ENCODE peak calls at places on chromosomes 7 and 10, in seven cellular contexts. N, A, E, H, R, S and K are unnamed samples.

GRCh38 chr10:132876967-132877366 is 65.4 kb downstream of the CFAP46 start:
- DNase-seq in R (peak), E (no peak), H (no peak), S (no peak), A (no peak), N (no peak), K (no peak)

GRCh38 chr7:101436226-101436745 is 73.6 kb downstream of the COL26A1 start:
- DNase-seq in N (no peak), S (no peak), R (no peak), A (no peak), E (no peak), H (no peak), K (no peak)

GRCh38 chr10:103845983-103846382 is 9.4 kb downstream of the SH3PXD2A start:
- DNase-seq in N (no peak), R (no peak), H (peak), A (no peak), E (no peak), S (peak), K (no peak)

GRCh38 chr7:94003446-94004023 is 620 bp downstream of the BET1 start:
- DNase-seq in H (no peak), A (no peak), E (peak), R (no peak), N (no peak), S (no peak), K (no peak)

GRCh38 chr7:84729284-84729683 is 457.6 kb downstream of the SEMA3D start:
- DNase-seq in S (no peak), R (no peak), H (no peak), A (no peak), E (peak), N (no peak), K (no peak)

GRCh38 chr10:104259999-104260774 is 5.5 kb downstream of the GSTO1 start:
- DNase-seq in A (no peak), N (no peak), E (no peak), S (no peak), H (no peak), R (no peak), K (no peak)

GRCh38 chr10:18164771-18165361 is 24.6 kb downstream of the CACNB2 start:
- DNase-seq in N (no peak), S (no peak), R (no peak), A (peak), E (no peak), H (no peak), K (no peak)

GRCh38 chr10:126349676-126350075 is 38.6 kb downstream of the ADAM12 start:
- DNase-seq in H (no peak), R (no peak), A (no peak), S (no peak), E (no peak), N (no peak), K (no peak)

GRCh38 chr10:24722131-24722675 is 1.5 kb downstream of the ARHGAP21 start:
- DNase-seq in N (no peak), R (no peak), E (peak), S (no peak), H (no peak), A (peak), K (no peak)

GRCh38 chr10:6995846-6996245 is 415.0 kb downstream of the SFMBT2 start:
- DNase-seq in E (no peak), R (no peak), S (no peak), H (no peak), A (peak), N (no peak), K (no peak)

GRCh38 chr10:128316925-128317324 is 190.7 kb upstream of the MKI67 start:
- DNase-seq in E (no peak), A (no peak), S (no peak), R (no peak), H (no peak), N (no peak), K (no peak)

GRCh38 chr10:54284526-54285193 is 516.4 kb downstream of the PCDH15 start:
- DNase-seq in N (no peak), S (no peak), H (no peak), A (no peak), R (no peak), E (no peak), K (no peak)

GRCh38 chr7:17233643-17234397 is 64.6 kb upstream of the AHR start:
- DNase-seq in E (peak), N (no peak), A (peak), H (no peak), S (peak), R (no peak), K (no peak)

GRCh38 chr7:139673230-139673629 is 104.6 kb downstream of the HIPK2 start:
- DNase-seq in N (no peak), A (peak), S (no peak), R (no peak), E (no peak), H (peak), K (no peak)

GRCh38 chr10:79273603-79274002 is 73.7 kb upstream of the PPIF start:
- DNase-seq in H (no peak), A (peak), S (no peak), N (no peak), R (no peak), E (no peak), K (no peak)

GRCh38 chr10:104040382-104040781 is 45.3 kb downstream of the COL17A1 start:
- DNase-seq in E (no peak), N (no peak), A (no peak), S (no peak), R (no peak), H (no peak), K (no peak)

GRCh38 chr10:47374611-47375536 is 9.2 kb downstream of the ZNF488 start:
- DNase-seq in H (no peak), N (no peak), S (no peak), R (peak), E (no peak), A (no peak), K (no peak)

GRCh38 chr10:92508866-92509265 is 65.0 kb downstream of the IDE start:
- DNase-seq in H (no peak), E (no peak), S (no peak), R (no peak), N (no peak), A (no peak), K (no peak)

GRCh38 chr7:116786791-116787443 is 75.5 kb upstream of the CAPZA2 start:
- DNase-seq in A (peak), E (peak), N (no peak), H (peak), S (no peak), R (no peak), K (no peak)

GRCh38 chr10:28796606-28797512 is 119.5 kb downstream of the BAMBI start:
- DNase-seq in E (no peak), A (peak), H (no peak), N (no peak), R (no peak), S (no peak), K (no peak)

GRCh38 chr10:5890519-5890878 is 456 bp downstream of the FBH1 start:
- DNase-seq in R (peak), S (no peak), E (no peak), A (peak), H (no peak), N (no peak), K (no peak)

GRCh38 chr10:14487511-14487909 is 156.8 kb upstream of the FRMD4A start:
- DNase-seq in H (no peak), R (no peak), E (no peak), A (no peak), S (no peak), N (no peak), K (peak)

GRCh38 chr7:31744294-31744874 is 57.4 kb downstream of the PPP1R17 start:
- DNase-seq in A (peak), N (no peak), H (peak), R (peak), S (no peak), E (peak), K (peak)

GRCh38 chr7:143884978-143885559 is 16.9 kb downstream of the TCAF1 start:
- DNase-seq in A (no peak), S (no peak), N (peak), E (no peak), H (peak), R (peak), K (peak)

GRCh38 chr7:34748244-34749039 is 90.4 kb downstream of the NPSR1 start:
- DNase-seq in E (peak), S (no peak), N (no peak), H (no peak), R (peak), A (peak), K (no peak)

GRCh38 chr10:90314718-90315117 is 543.1 kb downstream of the HTR7 start:
- DNase-seq in A (no peak), H (no peak), E (no peak), N (no peak), S (no peak), R (no peak), K (no peak)

GRCh38 chr7:85750454-85750949 is 563.6 kb upstream of the SEMA3D start:
- DNase-seq in N (no peak), H (peak), A (peak), R (no peak), E (peak), S (no peak), K (no peak)

GRCh38 chr10:69928339-69928738 is 124.3 kb upstream of the MACROH2A2 start:
- DNase-seq in E (no peak), A (no peak), H (no peak), N (no peak), R (no peak), S (no peak), K (no peak)

GRCh38 chr7:70634610-70635068 is 497.3 kb upstream of the GALNT17 start:
- DNase-seq in R (no peak), S (no peak), A (no peak), H (no peak), E (no peak), N (no peak), K (no peak)

GRCh38 chr10:35244549-35244948 is 91.8 kb upstream of the CCNY start:
- DNase-seq in S (no peak), H (no peak), R (no peak), N (no peak), A (no peak), E (no peak), K (no peak)

GRCh38 chr10:128278362-128278761 is 152.1 kb upstream of the MKI67 start:
- DNase-seq in A (no peak), S (no peak), H (no peak), E (no peak), N (no peak), R (no peak), K (no peak)

GRCh38 chr7:112162161-112163020 is 43.8 kb downstream of the DOCK4 start:
- DNase-seq in N (peak), S (no peak), H (no peak), E (peak), R (no peak), A (peak), K (peak)

GRCh38 chr10:33239257-33239656 is 95.2 kb downstream of the NRP1 start:
- DNase-seq in N (no peak), S (no peak), H (no peak), E (no peak), A (no peak), R (no peak), K (no peak)

GRCh38 chr10:60353519-60354258 is 36.0 kb downstream of the ANK3 start:
- DNase-seq in S (no peak), R (no peak), A (peak), N (no peak), H (no peak), E (no peak), K (peak)

GRCh38 chr10:117248700-117249465 is 8.0 kb downstream of the SLC18A2 start:
- DNase-seq in H (no peak), S (no peak), E (no peak), A (no peak), N (no peak), R (no peak), K (no peak)